ENCODE peak calls at places on chromosomes 12 and 14, in ten cellular contexts. One of them, this sample, is unnamed.

GRCh38 chr12:9649532-9649940 is 20.0 kb upstream of the CLEC2D start:
- DNase-seq in mesothelial cell of epicardium: no peak
- DNase-seq in effector CD8-positive, alpha-beta T cell: no peak
- DNase-seq in neural progenitor cell: peak
- DNase-seq in globus pallidus: peak
- DNase-seq in neural crest cell: no peak
- DNase-seq in T1000: no peak
- DNase-seq in HFFc6: no peak
- DNase-seq in HEK293T: no peak
- DNase-seq in M059J: no peak
- DNase-seq in this sample: no peak

GRCh38 chr14:71783101-71783500 is 149.1 kb upstream of the RGS6 start:
- DNase-seq in globus pallidus: no peak
- DNase-seq in HEK293T: no peak
- DNase-seq in neural crest cell: no peak
- DNase-seq in neural progenitor cell: no peak
- DNase-seq in effector CD8-positive, alpha-beta T cell: no peak
- DNase-seq in mesothelial cell of epicardium: no peak
- DNase-seq in M059J: no peak
- DNase-seq in HFFc6: no peak
- DNase-seq in T1000: no peak
- DNase-seq in this sample: no peak

GRCh38 chr14:78254911-78255431 is 84.8 kb downstream of the NRXN3 start:
- DNase-seq in T1000: no peak
- DNase-seq in M059J: peak
- DNase-seq in globus pallidus: no peak
- DNase-seq in neural progenitor cell: no peak
- DNase-seq in mesothelial cell of epicardium: no peak
- DNase-seq in HFFc6: peak
- DNase-seq in effector CD8-positive, alpha-beta T cell: no peak
- DNase-seq in neural crest cell: no peak
- DNase-seq in HEK293T: no peak
- DNase-seq in this sample: peak

GRCh38 chr12:121214171-121214777 is 4.3 kb downstream of the P2RX4 start:
- DNase-seq in effector CD8-positive, alpha-beta T cell: no peak
- DNase-seq in HFFc6: peak
- DNase-seq in mesothelial cell of epicardium: no peak
- DNase-seq in neural crest cell: no peak
- DNase-seq in HEK293T: no peak
- DNase-seq in M059J: peak
- DNase-seq in neural progenitor cell: no peak
- DNase-seq in T1000: no peak
- DNase-seq in globus pallidus: no peak
- DNase-seq in this sample: no peak

GRCh38 chr12:105024926-105025325 is 38.8 kb downstream of the NOPCHAP1 start:
- DNase-seq in M059J: no peak
- DNase-seq in T1000: no peak
- DNase-seq in neural progenitor cell: no peak
- DNase-seq in neural crest cell: no peak
- DNase-seq in HEK293T: no peak
- DNase-seq in mesothelial cell of epicardium: no peak
- DNase-seq in HFFc6: no peak
- DNase-seq in effector CD8-positive, alpha-beta T cell: no peak
- DNase-seq in globus pallidus: no peak
- DNase-seq in this sample: no peak

GRCh38 chr12:68163546-68164210 is 4.1 kb upstream of the IFNG start:
- DNase-seq in globus pallidus: no peak
- DNase-seq in mesothelial cell of epicardium: no peak
- DNase-seq in T1000: no peak
- DNase-seq in neural progenitor cell: no peak
- DNase-seq in neural crest cell: no peak
- DNase-seq in M059J: no peak
- DNase-seq in HEK293T: no peak
- DNase-seq in HFFc6: no peak
- DNase-seq in effector CD8-positive, alpha-beta T cell: no peak
- DNase-seq in this sample: no peak

GRCh38 chr14:74286736-74287135 is 16.0 kb downstream of the ABCD4 start:
- DNase-seq in neural crest cell: no peak
- DNase-seq in effector CD8-positive, alpha-beta T cell: no peak
- DNase-seq in HFFc6: no peak
- DNase-seq in mesothelial cell of epicardium: no peak
- DNase-seq in T1000: no peak
- DNase-seq in globus pallidus: no peak
- DNase-seq in HEK293T: no peak
- DNase-seq in neural progenitor cell: no peak
- DNase-seq in M059J: no peak
- DNase-seq in this sample: no peak

GRCh38 chr12:92827836-92828431 is 101.2 kb downstream of the EEA1 start:
- DNase-seq in effector CD8-positive, alpha-beta T cell: no peak
- DNase-seq in M059J: peak
- DNase-seq in HEK293T: peak
- DNase-seq in T1000: no peak
- DNase-seq in mesothelial cell of epicardium: no peak
- DNase-seq in globus pallidus: no peak
- DNase-seq in neural crest cell: peak
- DNase-seq in HFFc6: peak
- DNase-seq in neural progenitor cell: peak
- DNase-seq in this sample: peak

GRCh38 chr12:42556917-42557316 is 32.6 kb downstream of the PRICKLE1 start:
- DNase-seq in HEK293T: no peak
- DNase-seq in effector CD8-positive, alpha-beta T cell: no peak
- DNase-seq in globus pallidus: no peak
- DNase-seq in HFFc6: no peak
- DNase-seq in M059J: no peak
- DNase-seq in neural progenitor cell: no peak
- DNase-seq in T1000: no peak
- DNase-seq in neural crest cell: no peak
- DNase-seq in mesothelial cell of epicardium: no peak
- DNase-seq in this sample: no peak

GRCh38 chr12:21340406-21340805 is 5.7 kb upstream of the SLCO1A2 start:
- DNase-seq in globus pallidus: no peak
- DNase-seq in HFFc6: no peak
- DNase-seq in effector CD8-positive, alpha-beta T cell: no peak
- DNase-seq in T1000: no peak
- DNase-seq in neural crest cell: no peak
- DNase-seq in neural progenitor cell: no peak
- DNase-seq in mesothelial cell of epicardium: no peak
- DNase-seq in M059J: no peak
- DNase-seq in HEK293T: no peak
- DNase-seq in this sample: no peak

GRCh38 chr14:77299776-77300175 is 20.9 kb downstream of the POMT2 start:
- DNase-seq in HFFc6: no peak
- DNase-seq in mesothelial cell of epicardium: no peak
- DNase-seq in T1000: no peak
- DNase-seq in neural progenitor cell: no peak
- DNase-seq in M059J: no peak
- DNase-seq in effector CD8-positive, alpha-beta T cell: no peak
- DNase-seq in HEK293T: no peak
- DNase-seq in globus pallidus: no peak
- DNase-seq in neural crest cell: no peak
- DNase-seq in this sample: no peak

This sample was measured in G401.